ENCODE peak calls at places on chromosomes 7 and 10, in nine cellular contexts. I is endodermal cell; D is ovary; H is neural progenitor cell; L is aorta; N is trophoblast cell; X is effector memory CD4-positive, alpha-beta T cell; P is left ventricle myocardium inferior; S is fibroblast of lung. Z is an unnamed sample. For H3K4me1, the result is how much of the 10 kb centered on the place peaks cover.

GRCh38 chr10:13231190-13231589 is 3.0 kb downstream of the UCMA start:
- DNase-seq in I (no peak), D (no peak), H (no peak), L (no peak), N (no peak), X (no peak), P (no peak), S (no peak), Z (no peak)

GRCh38 chr10:86300399-86300925 is 66.1 kb downstream of the GRID1 start:
- DNase-seq in I (peak), D (peak), H (no peak), L (no peak), N (no peak), X (no peak), P (no peak), S (no peak), Z (no peak)

GRCh38 chr10:9825491-9826018 is 1192.1 kb upstream of the CELF2 start:
- DNase-seq in I (peak), D (no peak), H (no peak), L (no peak), N (peak), X (no peak), P (no peak), S (peak), Z (no peak)

GRCh38 chr7:42745357-42746022 is 166.4 kb downstream of the C7orf25 start:
- DNase-seq in I (peak), D (peak), H (peak), L (peak), N (peak), X (no peak), P (peak), S (peak), Z (peak)

GRCh38 chr7:52656098-52656497 is 379.3 kb upstream of the POM121L12 start:
- DNase-seq in I (no peak), D (no peak), H (no peak), L (no peak), N (no peak), X (no peak), P (no peak), S (no peak), Z (no peak)

GRCh38 chr7:68613405-68613804 is 984.9 kb upstream of the AUTS2 start:
- DNase-seq in I (peak), D (no peak), H (peak), L (no peak), N (no peak), X (no peak), P (no peak), S (peak), Z (peak)

GRCh38 chr7:7185382-7185989 is 3.1 kb downstream of the C1GALT1 start:
- DNase-seq in I (no peak), D (no peak), H (no peak), L (no peak), N (no peak), X (no peak), P (no peak), S (no peak), Z (no peak)

GRCh38 chr10:111725035-111725434 is 458.5 kb downstream of the GPAM start:
- DNase-seq in I (no peak), D (no peak), H (no peak), L (no peak), N (no peak), X (no peak), P (no peak), S (no peak), Z (no peak)

GRCh38 chr10:97850446-97850845 is 803 bp downstream of the GOLGA7B start:
- DNase-seq in I (no peak), D (no peak), H (peak), L (no peak), N (peak), X (no peak), P (no peak), S (no peak), Z (no peak)

GRCh38 chr10:97279121-97279815 is 13.2 kb downstream of the ARHGAP19 start:
- DNase-seq in I (no peak), D (no peak), H (no peak), L (no peak), N (peak), X (no peak), P (no peak), S (peak), Z (no peak)

GRCh38 chr10:93110472-93111146 is 36.9 kb downstream of the CYP26A1 start:
- DNase-seq in I (no peak), D (no peak), H (no peak), L (no peak), N (no peak), X (no peak), P (no peak), S (no peak), Z (no peak)

GRCh38 chr7:40331915-40332314 is 197.1 kb downstream of the SUGCT start:
- DNase-seq in I (no peak), D (no peak), H (no peak), L (no peak), N (no peak), X (no peak), P (no peak), S (peak), Z (no peak)

GRCh38 chr7:113004726-113005454 is 81.7 kb downstream of the GPR85 start:
- DNase-seq in I (no peak), D (no peak), H (no peak), L (no peak), N (no peak), X (no peak), P (no peak), S (no peak), Z (no peak)

GRCh38 chr7:101858437-101859385 is 41.3 kb downstream of the CUX1 start:
- DNase-seq in I (no peak), D (no peak), H (no peak), L (no peak), N (no peak), X (no peak), P (no peak), S (no peak), Z (no peak)

GRCh38 chr7:24702674-24703235 is 54.5 kb downstream of the GSDME start:
- DNase-seq in I (no peak), D (no peak), H (no peak), L (no peak), N (no peak), X (no peak), P (no peak), S (peak), Z (no peak)

DNA sequence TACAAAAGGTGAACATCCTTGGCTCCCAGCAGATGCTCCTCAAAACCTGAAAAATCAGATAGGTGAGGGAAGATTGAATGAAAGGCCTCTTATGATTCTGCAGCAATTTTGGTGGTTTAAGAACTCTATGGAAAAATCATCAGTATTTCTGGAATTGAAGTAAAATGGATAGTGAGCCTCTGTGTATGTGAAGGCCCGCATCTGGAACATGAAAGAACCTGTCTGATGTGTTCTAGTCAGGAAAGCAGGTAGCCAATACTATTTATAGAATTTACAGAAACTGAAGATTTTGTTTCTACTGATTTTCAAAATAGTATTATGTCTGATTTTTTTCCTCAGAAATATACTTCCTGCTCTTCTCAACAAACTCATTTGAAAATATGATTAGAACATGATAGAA is 37.3 kb downstream of the EGFR start:
- DNase-seq in I (no peak), D (no peak), H (no peak), L (no peak), N (peak), X (no peak), P (no peak), S (no peak), Z (no peak)
- H3K4me1 ChIP-seq in I (under half), D (under half), H (under half), L (under half), N (under half), X (under half), P (under half), S (under half), Z (under half)

GRCh38 chr7:20785211-20786048 is 1.3 kb downstream of the SP8 start:
- DNase-seq in I (peak), D (no peak), H (peak), L (no peak), N (peak), X (no peak), P (no peak), S (no peak), Z (peak)

GRCh38 chr7:20783716-20784310 is 2.9 kb downstream of the SP8 start:
- DNase-seq in I (peak), D (no peak), H (peak), L (peak), N (no peak), X (no peak), P (no peak), S (no peak), Z (no peak)

GRCh38 chr7:20786049-20786412 is 655 bp downstream of the SP8 start:
- DNase-seq in I (no peak), D (no peak), H (no peak), L (no peak), N (peak), X (no peak), P (no peak), S (no peak), Z (peak)

GRCh38 chr7:20783131-20783715 is 3.5 kb downstream of the SP8 start:
- DNase-seq in I (peak), D (no peak), H (no peak), L (no peak), N (no peak), X (no peak), P (no peak), S (no peak), Z (no peak)

DNA sequence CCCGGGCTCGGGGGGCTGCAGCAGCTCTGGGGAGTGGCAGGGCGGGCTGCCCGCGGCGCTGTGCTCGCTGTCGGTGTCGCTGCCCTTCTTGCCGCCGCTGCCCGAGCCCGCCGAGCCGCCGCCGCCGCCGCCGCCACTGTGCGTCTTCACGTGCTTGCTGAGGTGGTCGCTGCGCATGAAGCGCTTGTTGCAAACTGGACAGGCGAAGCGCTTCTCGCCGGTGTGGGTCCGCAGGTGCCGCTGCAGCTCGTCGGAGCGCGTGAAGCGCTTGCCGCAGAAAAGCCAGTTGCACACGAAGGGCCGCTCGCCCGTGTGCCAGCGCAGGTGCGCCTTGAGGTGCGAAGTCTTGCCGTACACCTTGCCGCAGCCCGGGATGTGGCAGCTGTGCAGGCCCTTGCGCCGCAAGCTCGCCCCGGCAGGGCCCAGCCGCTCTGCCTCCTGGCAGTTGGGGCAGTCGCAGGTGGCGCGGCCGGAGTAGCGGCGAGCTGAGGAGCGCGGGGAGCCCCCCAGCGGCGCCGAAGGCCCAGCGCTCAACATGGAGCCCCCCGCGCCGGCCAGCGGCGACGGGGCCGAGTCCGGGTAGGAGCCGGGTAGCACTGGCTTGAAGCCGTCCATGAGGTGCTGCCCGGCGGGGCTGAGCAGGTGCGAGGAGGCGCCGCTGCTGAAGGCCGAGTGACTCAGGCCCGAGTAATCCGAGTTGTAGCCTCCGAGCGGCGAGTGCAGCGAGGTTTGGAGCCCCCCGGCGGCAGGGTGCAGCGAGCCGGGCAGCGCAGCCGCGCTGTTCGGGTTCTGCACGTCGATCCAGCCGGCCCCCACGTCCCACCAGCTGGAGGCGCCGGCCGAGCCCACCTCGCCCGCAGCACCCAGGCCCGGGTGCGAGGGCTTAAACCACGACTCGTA is 2.1 kb downstream of the SP8 start:
- DNase-seq in I (peak), D (no peak), H (peak), L (no peak), N (peak), X (no peak), P (no peak), S (no peak), Z (peak)
- H3K4me3 ChIP-seq in I (peak), D (no peak), H (peak), L (no peak), N (no peak), X (no peak), P (peak), S (no peak), Z (peak)

DNA sequence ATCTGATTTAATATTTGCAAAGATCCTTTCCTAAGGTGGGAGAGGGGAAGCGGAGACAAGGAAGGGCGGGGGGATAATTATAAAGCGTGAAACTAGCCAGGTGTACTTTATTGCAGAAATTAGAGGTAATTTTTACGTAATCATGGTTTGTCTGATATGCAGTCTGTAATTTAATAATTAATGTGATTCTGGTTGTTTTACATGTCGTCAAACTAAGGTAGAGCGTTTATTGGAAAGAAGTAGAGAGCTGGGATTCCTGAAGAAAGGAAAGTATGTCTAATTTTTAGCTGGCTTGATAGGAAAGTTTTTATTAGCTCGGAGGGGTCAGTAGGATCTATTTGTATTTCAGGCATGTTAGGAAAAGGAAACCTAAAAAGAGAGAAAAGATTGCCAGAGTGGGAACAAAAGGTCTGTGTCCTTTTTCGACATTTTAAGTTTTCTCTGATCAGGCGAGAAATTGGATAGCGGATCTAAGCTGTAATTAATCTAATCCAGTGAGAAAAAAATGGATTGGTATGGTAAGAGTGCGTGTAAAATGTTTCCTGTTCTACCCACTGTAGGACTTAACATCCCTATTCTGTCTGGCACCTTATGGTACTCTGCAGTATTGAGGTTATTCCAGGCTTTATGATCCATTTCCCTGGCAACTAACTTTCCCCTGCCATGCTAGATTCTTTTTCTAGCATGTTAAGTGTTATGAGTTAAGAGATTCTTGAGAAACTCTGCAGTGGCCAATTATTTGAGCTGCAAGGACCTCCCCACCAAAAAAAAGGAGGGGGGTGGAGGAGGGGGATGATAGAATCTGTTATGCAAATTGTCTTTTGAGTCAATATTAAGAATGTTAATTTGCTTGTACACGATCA is 1.4 kb downstream of the CELF2 start:
- DNase-seq in I (no peak), D (no peak), H (no peak), L (no peak), N (no peak), X (no peak), P (no peak), S (no peak), Z (no peak)
- H3K27ac ChIP-seq in I (no peak), D (no peak), H (no peak), L (no peak), N (no peak), X (no peak), P (peak), S (no peak), Z (peak)

GRCh38 chr10:132577350-132578005 is 39.9 kb downstream of the INPP5A start:
- DNase-seq in I (peak), D (no peak), H (peak), L (no peak), N (peak), X (no peak), P (peak), S (no peak), Z (no peak)
- H3K4me1 ChIP-seq in I (under half), D (under half), H (under half), L (under half), N (under half), X (under half), P (half or more), S (under half), Z (under half)

GRCh38 chr10:119209050-119209735 is 1.8 kb downstream of the GRK5 start:
- DNase-seq in I (peak), D (peak), H (peak), L (peak), N (peak), X (peak), P (peak), S (peak), Z (peak)
- H3K4me3 ChIP-seq in I (no peak), D (peak), H (peak), L (peak), N (no peak), X (peak), P (peak), S (peak), Z (peak)

GRCh38 chr7:107286751-107287621 is 118.2 kb downstream of the HBP1 start:
- DNase-seq in I (no peak), D (no peak), H (no peak), L (no peak), N (no peak), X (no peak), P (no peak), S (no peak), Z (no peak)
- H3K27ac ChIP-seq in I (no peak), D (peak), H (no peak), L (no peak), N (no peak), X (no peak), P (peak), S (no peak), Z (no peak)

DNA sequence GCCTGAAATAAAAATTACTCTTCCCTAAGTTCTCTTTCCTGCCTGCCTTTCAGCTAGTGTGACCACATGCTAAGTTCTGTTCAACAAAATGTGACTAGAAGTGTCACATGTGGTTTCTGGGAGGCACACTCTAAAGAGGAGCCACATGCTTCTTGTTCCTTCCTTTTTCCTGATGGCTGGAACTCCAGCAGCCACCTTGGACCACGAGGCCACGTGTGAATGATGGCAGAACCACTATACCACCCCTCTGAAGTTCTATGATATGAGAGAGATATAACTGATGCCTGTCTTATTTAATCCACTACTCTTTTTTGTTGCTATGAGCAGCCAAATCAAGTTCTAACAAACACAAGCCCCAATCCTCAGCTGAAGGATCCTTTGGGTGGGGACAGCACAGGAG is 8.1 kb downstream of the PODXL start:
- DNase-seq in I (no peak), D (no peak), H (no peak), L (no peak), N (no peak), X (no peak), P (no peak), S (no peak), Z (no peak)
- H3K4me1 ChIP-seq in I (under half), D (under half), H (under half), L (under half), N (under half), X (under half), P (half or more), S (under half), Z (under half)

DNA sequence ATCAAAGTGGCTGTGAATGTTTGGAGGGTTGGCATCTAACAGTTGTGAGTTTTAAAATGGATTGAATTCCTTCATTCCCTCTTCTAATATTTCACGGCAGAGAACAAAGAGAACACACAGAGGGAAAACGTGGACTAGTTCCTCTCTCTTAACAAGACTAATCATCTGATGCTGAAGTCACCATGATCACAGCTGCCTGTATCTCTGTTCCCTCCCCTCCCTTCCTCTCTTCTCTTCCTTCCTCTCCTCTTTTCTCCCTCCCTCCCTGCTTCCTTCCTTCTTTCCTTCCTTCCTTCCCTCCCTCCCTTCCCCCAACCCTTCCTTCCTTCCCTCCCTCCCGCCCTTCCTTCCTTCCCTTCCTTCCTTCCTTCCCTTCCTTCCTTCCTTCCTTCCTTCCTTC is 10.0 kb upstream of the GJD4 start:
- DNase-seq in I (peak), D (no peak), H (no peak), L (no peak), N (no peak), X (no peak), P (no peak), S (no peak), Z (no peak)
- H3K4me3 ChIP-seq in I (no peak), D (no peak), H (no peak), L (no peak), N (no peak), X (no peak), P (no peak), S (no peak), Z (no peak)

GRCh38 chr10:26841733-26842317 is 18.9 kb downstream of the ABI1 start:
- DNase-seq in I (no peak), D (no peak), H (no peak), L (no peak), N (no peak), X (no peak), P (no peak), S (no peak), Z (no peak)

GRCh38 chr10:26840938-26841732 is 19.6 kb downstream of the ABI1 start:
- DNase-seq in I (no peak), D (no peak), H (no peak), L (no peak), N (no peak), X (no peak), P (no peak), S (peak), Z (no peak)

GRCh38 chr10:26837139-26837538 is 23.6 kb downstream of the ABI1 start:
- DNase-seq in I (no peak), D (no peak), H (no peak), L (no peak), N (no peak), X (no peak), P (no peak), S (no peak), Z (no peak)

GRCh38 chr10:26843736-26844135 is 17.0 kb downstream of the ABI1 start:
- DNase-seq in I (no peak), D (no peak), H (no peak), L (no peak), N (no peak), X (no peak), P (no peak), S (no peak), Z (no peak)

DNA sequence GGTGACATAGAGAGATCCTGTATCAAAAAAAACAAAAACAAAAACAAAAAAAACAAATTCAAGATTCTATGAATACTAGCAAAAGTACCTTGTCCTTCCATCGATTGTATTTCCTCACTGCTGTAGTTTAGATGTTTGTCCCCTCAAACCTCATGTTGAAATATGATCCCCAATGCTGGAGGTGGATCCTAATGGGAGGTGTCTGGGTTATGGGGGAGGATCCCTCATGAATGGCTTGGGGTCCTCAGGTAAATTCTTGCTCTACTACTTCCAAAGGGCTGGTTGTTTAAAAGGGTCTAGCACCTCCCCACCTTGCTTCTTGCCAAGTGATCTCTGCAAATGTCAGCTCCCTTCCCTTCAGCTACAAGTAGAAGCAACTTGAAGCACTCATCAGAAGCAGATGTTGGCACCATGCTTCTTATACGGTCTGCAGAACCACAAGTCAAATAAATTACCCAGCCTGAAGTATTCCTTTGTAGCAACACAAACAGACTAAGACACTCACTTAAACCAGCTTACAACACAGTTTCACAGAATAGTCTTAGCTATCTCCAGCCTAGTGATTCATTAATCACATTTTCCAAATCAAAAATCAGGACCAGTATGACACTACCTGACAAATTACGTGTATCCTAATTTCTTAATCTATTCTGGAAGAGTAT is 20.7 kb downstream of the ABI1 start:
- DNase-seq in I (no peak), D (no peak), H (no peak), L (no peak), N (no peak), X (no peak), P (no peak), S (peak), Z (no peak)
- H3K27ac ChIP-seq in I (no peak), D (no peak), H (no peak), L (no peak), N (no peak), X (no peak), P (no peak), S (no peak), Z (no peak)

Z was measured in SJCRH30.